ENCODE peak calls at places on chromosomes 13 and 19, in five cellular contexts. Y, H, F, U and T are unnamed samples.

GRCh38 chr13:75256922-75257321 is 225.0 kb downstream of the TBC1D4 start:
- DNase-seq in Y (peak), H (peak), U (no peak), F (no peak), T (no peak)

GRCh38 chr13:34758628-34759027 is 183.4 kb upstream of the NBEA start:
- DNase-seq in F (no peak), U (no peak), Y (no peak), H (no peak), T (no peak)

GRCh38 chr19:16739546-16739945 is 19.9 kb downstream of the NWD1 start:
- DNase-seq in U (no peak), H (no peak), Y (no peak), F (no peak), T (peak)

GRCh38 chr19:18023596-18024212 is 15.7 kb downstream of the ARRDC2 start:
- DNase-seq in Y (no peak), U (no peak), H (no peak), F (no peak), T (peak)

GRCh38 chr19:41548954-41549688 is 26.8 kb upstream of the CEACAM21 start:
- DNase-seq in Y (no peak), H (no peak), F (no peak), U (peak), T (no peak)

GRCh38 chr13:44819245-44819644 is 170.0 kb downstream of the NUFIP1 start:
- DNase-seq in U (no peak), F (peak), Y (peak), H (peak), T (no peak)

GRCh38 chr19:16836115-16836905 is 7.1 kb downstream of the SIN3B start:
- DNase-seq in H (peak), U (no peak), F (no peak), Y (no peak), T (no peak)

GRCh38 chr13:95099541-95099940 is 201.7 kb downstream of the ABCC4 start:
- DNase-seq in H (peak), F (no peak), U (no peak), Y (peak), T (no peak)

GRCh38 chr19:47372603-47373002 is 23.5 kb downstream of the DHX34 start:
- DNase-seq in Y (no peak), F (no peak), U (no peak), H (no peak), T (no peak)

GRCh38 chr13:75876371-75877050 is 240.4 kb downstream of the LMO7 start:
- DNase-seq in Y (peak), F (peak), U (peak), H (peak), T (peak)

GRCh38 chr19:48196933-48197665 is 26.6 kb downstream of the ZSWIM9 start:
- DNase-seq in H (no peak), U (no peak), Y (no peak), F (no peak), T (no peak)

GRCh38 chr19:35540356-35540927 is 5.0 kb upstream of the TMEM147 start:
- DNase-seq in F (no peak), U (no peak), H (no peak), Y (no peak), T (no peak)

GRCh38 chr19:35539850-35540249 is 5.6 kb upstream of the TMEM147 start:
- DNase-seq in H (no peak), Y (no peak), U (no peak), F (no peak), T (no peak)

GRCh38 chr19:35543280-35544109 is 1.9 kb upstream of the TMEM147 start:
- DNase-seq in F (no peak), U (no peak), Y (no peak), H (no peak), T (no peak)

GRCh38 chr19:35544110-35544802 is 1.2 kb upstream of the TMEM147 start:
- DNase-seq in F (no peak), Y (no peak), U (no peak), H (no peak), T (no peak)

GRCh38 chr19:35542209-35542608 is 3.2 kb upstream of the TMEM147 start:
- DNase-seq in U (no peak), H (no peak), Y (no peak), F (no peak), T (no peak)
- H3K4me2 ChIP-seq in U (no peak), H (no peak), Y (no peak), F (no peak), T (no peak)

GRCh38 chr19:708154-709141 is at the start of gene PALM:
- DNase-seq in H (no peak), Y (peak), U (peak), F (no peak), T (no peak)

GRCh38 chr19:709196-709964 is 645 bp downstream of the PALM start:
- DNase-seq in Y (no peak), H (no peak), U (no peak), F (no peak), T (no peak)

GRCh38 chr19:709965-710714 is 1.4 kb downstream of the PALM start:
- DNase-seq in H (no peak), F (no peak), Y (no peak), U (no peak), T (no peak)

GRCh38 chr19:710767-711166 is 2.0 kb downstream of the PALM start:
- DNase-seq in H (peak), U (no peak), F (no peak), Y (no peak), T (no peak)

GRCh38 chr19:711224-711623 is 2.5 kb downstream of the PALM start:
- DNase-seq in Y (no peak), F (no peak), U (no peak), H (no peak), T (no peak)
- H3K27ac ChIP-seq in Y (no peak), F (no peak), U (no peak), H (no peak), T (no peak)

DNA sequence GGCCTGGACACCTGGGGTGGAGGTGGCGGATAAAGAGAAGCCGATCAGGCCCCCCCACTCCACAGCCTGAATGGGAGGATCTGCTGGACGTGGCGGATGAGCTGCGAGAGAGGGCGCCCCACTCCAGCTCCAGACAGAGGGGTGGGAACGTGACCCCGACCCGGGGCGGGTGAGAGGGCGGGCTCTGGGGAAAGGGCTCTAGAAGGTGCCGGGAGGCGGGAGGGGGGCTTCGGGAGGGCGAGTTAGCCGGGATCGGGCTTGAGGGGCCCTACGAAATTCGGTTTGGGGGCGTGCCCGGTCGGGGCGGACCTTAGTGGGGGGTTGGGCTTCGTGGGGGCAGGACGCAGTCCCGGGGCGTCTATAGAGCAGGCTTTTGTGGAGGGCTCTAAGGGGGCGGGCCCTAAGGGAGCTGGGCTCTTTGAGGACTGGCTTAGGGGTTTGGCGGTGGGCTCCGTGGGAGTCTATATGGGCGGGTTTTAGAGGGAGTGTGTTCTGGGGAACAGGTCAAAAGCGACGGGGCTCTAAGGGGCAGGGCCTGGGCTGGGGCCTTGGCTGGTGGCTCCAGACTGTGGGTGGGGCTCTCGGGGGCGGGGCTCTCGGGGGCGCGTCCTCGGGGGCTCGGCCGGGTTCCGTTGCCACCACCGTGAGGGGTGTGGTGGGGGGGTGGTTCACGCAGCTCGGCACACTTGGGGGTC is 4.1 kb upstream of the NANOS3 start:
- DNase-seq in H (no peak), Y (no peak), F (no peak), U (peak), T (no peak)
- H3K9ac ChIP-seq in H (no peak), Y (no peak), F (peak), U (no peak), T (no peak)

DNA sequence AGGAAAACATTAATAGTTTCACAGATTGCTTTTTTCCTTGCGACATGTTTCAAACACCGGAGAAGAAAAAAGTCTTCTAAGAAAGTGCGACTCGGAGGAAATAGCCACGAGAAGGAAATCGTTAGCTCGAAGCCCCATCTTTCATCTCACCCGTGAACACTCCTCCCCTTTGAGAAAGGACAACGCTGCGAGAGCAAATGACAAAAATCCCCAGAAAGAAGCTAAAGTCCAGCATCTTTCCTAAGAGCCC is 65.5 kb downstream of the KCNRG start:
- DNase-seq in H (no peak), F (no peak), Y (no peak), U (peak), T (no peak)
- H3K4me2 ChIP-seq in H (peak), F (peak), Y (peak), U (peak), T (peak)

GRCh38 chr19:10566658-10567410 is 1.0 kb upstream of the KRI1 start:
- DNase-seq in Y (no peak), H (no peak), U (no peak), F (no peak), T (peak)
- H3K27ac ChIP-seq in Y (no peak), H (peak), U (no peak), F (peak), T (peak)